ENCODE peak calls at places on chromosomes 13 and 19, in five cellular contexts. Q, K, P, Z and H are unnamed samples.
A peak's percentile ranks its signal among the peaks of the same experiment; 100 is the strongest.

GRCh38 chr19:39413903-39414608 is 1.6 kb downstream of the PLEKHG2 start:
- DNase-seq in Z (no peak), P (no peak), Q (no peak), K (peak; percentile 28), H (peak; percentile 67)

GRCh38 chr13:113119822-113120189 is 2.8 kb upstream of the F10 start:
- DNase-seq in Z (no peak), Q (no peak), P (no peak), K (no peak), H (no peak)

GRCh38 chr13:35208587-35208986 is 266.5 kb downstream of the NBEA start:
- DNase-seq in Q (no peak), P (no peak), K (no peak), Z (no peak), H (no peak)

GRCh38 chr19:56159009-56159501 is 16.8 kb upstream of the GALP start:
- DNase-seq in P (no peak), K (no peak), Z (no peak), Q (no peak), H (no peak)

GRCh38 chr19:49338691-49339363 is 3.6 kb downstream of the CD37 start:
- DNase-seq in Q (peak; percentile 75), P (peak; percentile 60), Z (peak; percentile 98), K (no peak), H (peak; percentile 29)

GRCh38 chr13:106794131-106794530 is 226.2 kb upstream of the ARGLU1 start:
- DNase-seq in K (no peak), Q (no peak), P (no peak), Z (no peak), H (no peak)

GRCh38 chr19:42512743-42513304 is 15.5 kb downstream of the CEACAM1 start:
- DNase-seq in P (no peak), K (no peak), Q (no peak), Z (peak; percentile 43), H (no peak)

GRCh38 chr19:45311640-45312039 is 11.0 kb downstream of the CKM start:
- DNase-seq in Q (no peak), P (no peak), K (no peak), Z (peak; percentile 62), H (no peak)

GRCh38 chr13:43132911-43133310 is 109.5 kb downstream of the DNAJC15 start:
- DNase-seq in K (no peak), Q (no peak), Z (no peak), P (no peak), H (no peak)

GRCh38 chr13:64332048-64332447 is 2898.1 kb downstream of the PCDH9 start:
- DNase-seq in Q (no peak), Z (no peak), P (no peak), K (peak; percentile 10), H (no peak)

GRCh38 chr19:10654610-10655456 is 687 bp downstream of the ILF3 start:
- DNase-seq in P (no peak), Z (peak; percentile 85), K (no peak), Q (peak; percentile 84), H (peak; percentile 54)

GRCh38 chr13:84649853-84650252 is 767.6 kb upstream of the SLITRK1 start:
- DNase-seq in P (no peak), Q (no peak), K (peak; percentile 48), Z (no peak), H (no peak)

GRCh38 chr19:13055213-13056051 is 47.2 kb downstream of the LYL1 start:
- DNase-seq in Z (peak; percentile 67), Q (no peak), P (no peak), K (peak; percentile 89), H (peak; percentile 77)

GRCh38 chr13:44271031-44271433 is 102.6 kb upstream of the SERP2 start:
- DNase-seq in Q (no peak), Z (no peak), P (no peak), K (peak; percentile 85), H (peak; percentile 90)

GRCh38 chr13:95880346-95880745 is 172.9 kb downstream of the UGGT2 start:
- DNase-seq in Q (no peak), K (peak; percentile 18), P (no peak), Z (no peak), H (peak; percentile 4)

GRCh38 chr19:7869910-7870511 is 4.2 kb downstream of the PRR36 start:
- DNase-seq in K (peak; percentile 8), Q (peak; percentile 81), Z (peak; percentile 97), P (peak; percentile 41), H (peak; percentile 63)

GRCh38 chr19:41860419-41861097 is 503 bp downstream of the RPS19 start:
- DNase-seq in P (no peak), Q (no peak), K (no peak), Z (no peak), H (peak; percentile 5)

GRCh38 chr13:98291658-98292057 is 114.6 kb upstream of the RNF113B start:
- DNase-seq in Q (no peak), P (no peak), K (no peak), Z (no peak), H (no peak)

GRCh38 chr19:17491287-17491686 is 20.2 kb upstream of the PGLS start:
- DNase-seq in P (peak; percentile 75), Q (no peak), Z (no peak), K (no peak), H (no peak)

GRCh38 chr19:5313307-5313706 is 27.3 kb downstream of the PTPRS start:
- DNase-seq in Q (no peak), K (no peak), Z (no peak), P (no peak), H (no peak)

GRCh38 chr13:112244495-112245177 is 131.5 kb upstream of the SPACA7 start:
- DNase-seq in K (no peak), Z (no peak), Q (no peak), P (no peak), H (no peak)

GRCh38 chr19:2255982-2256685 is at the start of gene JSRP1:
- DNase-seq in Q (no peak), K (no peak), P (no peak), Z (no peak), H (no peak)

GRCh38 chr13:40118337-40118736 is 462.9 kb downstream of the COG6 start:
- DNase-seq in K (no peak), Z (no peak), Q (no peak), P (no peak), H (no peak)

GRCh38 chr19:280541-281007 is 10.6 kb downstream of the PLPP2 start:
- DNase-seq in P (no peak), K (no peak), Q (peak; percentile 56), Z (no peak), H (no peak)

GRCh38 chr13:114142640-114143490 is 10.4 kb upstream of the RASA3 start:
- DNase-seq in Z (no peak), K (peak; percentile 65), P (no peak), Q (no peak), H (peak; percentile 57)

GRCh38 chr13:54162069-54162468 is 1133.5 kb downstream of the OLFM4 start:
- DNase-seq in Z (peak; percentile 40), Q (no peak), P (no peak), K (no peak), H (no peak)

GRCh38 chr13:67267136-67267535 is 37.0 kb upstream of the PCDH9 start:
- DNase-seq in Z (no peak), Q (no peak), K (peak; percentile 35), P (no peak), H (no peak)

GRCh38 chr13:47859129-47859528 is 141.9 kb downstream of the SUCLA2 start:
- DNase-seq in Z (no peak), P (no peak), Q (no peak), K (no peak), H (no peak)

DNA sequence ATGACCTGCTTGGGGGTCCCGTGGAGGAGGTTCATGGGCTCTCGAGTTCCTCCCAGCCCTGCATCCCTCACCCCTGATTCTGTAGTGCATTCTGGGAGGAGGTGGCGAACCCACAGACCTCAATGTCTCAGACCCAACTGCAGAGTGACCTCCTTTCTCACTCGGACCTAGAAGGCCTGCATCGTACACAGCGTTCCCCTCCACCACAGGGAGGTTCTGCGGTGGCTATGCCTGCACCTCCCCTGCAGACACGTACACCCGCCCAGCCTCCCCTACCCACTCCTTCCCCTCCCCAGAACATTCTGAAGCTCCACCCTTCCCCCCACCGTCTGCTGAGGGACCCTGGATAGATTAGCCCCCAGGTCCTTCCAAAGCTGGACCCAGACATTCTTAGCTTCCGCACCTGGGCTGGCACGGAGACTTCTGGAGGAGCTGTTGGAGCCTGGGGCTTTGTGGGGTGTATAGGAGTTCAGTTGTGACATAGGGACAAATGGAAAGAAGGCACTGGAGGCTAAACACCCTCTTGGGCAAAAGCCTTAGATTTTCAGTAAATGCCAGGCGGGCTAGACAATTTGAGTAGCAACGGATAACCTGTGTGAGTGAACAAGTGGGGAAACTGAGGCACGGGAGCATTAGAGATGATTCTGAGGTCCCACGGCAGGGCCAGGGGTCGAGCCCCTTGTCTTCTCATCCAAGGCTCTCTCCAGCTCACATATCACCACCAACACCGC is 455 bp upstream of the FSD1 start:
- DNase-seq in P (no peak), Q (no peak), K (no peak), Z (no peak), H (no peak)
- H4K91ac ChIP-seq in P (peak overlapping the region; percentile 57), Q (no peak overlapping the region), K (no peak overlapping the region), Z (no peak overlapping the region), H (no peak overlapping the region)

GRCh38 chr19:47486900-47487299 is 2.9 kb upstream of the KPTN start:
- DNase-seq in P (no peak), Q (no peak), Z (no peak), K (no peak), H (no peak)
- H3K4me2 ChIP-seq in P (no peak overlapping the region), Q (no peak overlapping the region), Z (no peak overlapping the region), K (no peak overlapping the region), H (no peak overlapping the region)

GRCh38 chr13:30113983-30114491 is 193.3 kb downstream of the KATNAL1 start:
- DNase-seq in P (no peak), Z (peak; percentile 32), Q (no peak), K (no peak), H (no peak)
- H2AK5ac ChIP-seq in P (peak overlapping the region; percentile 63), Z (no peak overlapping the region), Q (no peak overlapping the region), K (no peak overlapping the region), H (no peak overlapping the region)

GRCh38 chr13:92734545-92734944 is 492.1 kb upstream of the GPC6 start:
- DNase-seq in Q (no peak), P (no peak), Z (no peak), K (no peak), H (no peak)
- H4K91ac ChIP-seq in Q (no peak overlapping the region), P (no peak overlapping the region), Z (no peak overlapping the region), K (no peak overlapping the region), H (no peak overlapping the region)

DNA sequence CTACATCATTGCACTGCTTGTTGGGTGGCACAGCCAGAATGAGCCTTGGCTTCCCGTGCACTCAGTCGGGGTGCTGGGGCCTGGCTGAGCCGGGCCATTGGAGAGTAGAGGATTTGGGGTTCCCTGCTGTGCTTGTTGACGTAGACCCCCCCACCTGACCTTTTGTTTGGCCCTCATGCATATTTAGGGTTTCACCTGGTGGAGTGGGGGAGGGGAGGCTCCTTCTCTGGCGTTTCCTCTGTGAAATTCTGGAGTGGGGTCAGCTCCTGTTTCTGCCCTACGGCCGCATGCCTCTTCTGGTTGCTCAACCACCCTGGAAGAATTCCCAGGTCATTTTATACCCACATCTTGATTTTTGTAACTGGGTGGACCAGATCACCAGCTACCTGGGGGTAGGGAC is 82.8 kb downstream of the SIPA1L3 start:
- DNase-seq in K (no peak), Q (no peak), Z (peak; percentile 71), P (peak; percentile 54), H (no peak)
- H3K4me2 ChIP-seq in K (no peak overlapping the region), Q (no peak overlapping the region), Z (peak overlapping the region; percentile 13), P (no peak overlapping the region), H (no peak overlapping the region)